ENCODE peak calls at places on chromosomes 1 and 21, in ten cellular contexts. T, Y, C, Q, X, V, J, E, L and M are unnamed samples.
A peak's percentile ranks its signal among the peaks of the same experiment; 100 is the strongest.

GRCh38 chr1:228650141-228650540 is 85.1 kb upstream of the RHOU start:
- DNase-seq in X (no peak), C (no peak), L (no peak), Q (no peak), V (no peak), T (no peak), Y (no peak), J (no peak), E (no peak), M (no peak)

GRCh38 chr21:45908536-45909237 is 72.9 kb upstream of the COL6A1 start:
- DNase-seq in T (no peak), L (no peak), E (no peak), J (no peak), C (no peak), X (no peak), V (no peak), Y (no peak), Q (no peak), M (no peak)

GRCh38 chr21:17461014-17461413 is 51.8 kb upstream of the CXADR start:
- DNase-seq in Y (no peak), E (no peak), V (no peak), X (no peak), J (no peak), Q (no peak), C (peak; percentile 46), T (peak; percentile 46), L (no peak), M (no peak)

GRCh38 chr1:103106426-103107321 is 1.6 kb downstream of the COL11A1 start:
- DNase-seq in V (peak; percentile 54), J (peak; percentile 79), Y (no peak), E (peak; percentile 25), X (peak; percentile 37), T (no peak), C (peak; percentile 59), L (peak; percentile 33), Q (peak; percentile 33), M (no peak)

GRCh38 chr1:231931146-231931545 is 304.6 kb downstream of the DISC1 start:
- DNase-seq in J (no peak), X (no peak), E (no peak), L (no peak), Q (no peak), T (no peak), Y (no peak), V (no peak), C (peak; percentile 20), M (no peak)

GRCh38 chr1:12434174-12434573 is 183.8 kb downstream of the DHRS3 start:
- DNase-seq in C (peak; percentile 74), J (no peak), Q (no peak), Y (no peak), X (no peak), T (peak; percentile 60), V (peak; percentile 5), E (no peak), L (no peak), M (peak; percentile 66)

GRCh38 chr1:16978589-16979474 is 1.6 kb downstream of the MFAP2 start:
- DNase-seq in X (no peak), T (peak; percentile 90), Q (no peak), C (no peak), Y (no peak), E (no peak), V (no peak), L (no peak), J (no peak), M (no peak)

GRCh38 chr1:110787328-110788071 is 85.4 kb upstream of the CD53 start:
- DNase-seq in X (no peak), C (no peak), Q (no peak), E (peak; percentile 82), V (no peak), J (no peak), Y (no peak), L (no peak), T (no peak), M (peak; percentile 7)

GRCh38 chr1:229893762-229894444 is 173.1 kb upstream of the GALNT2 start:
- DNase-seq in T (no peak), L (no peak), Y (no peak), E (no peak), X (no peak), Q (no peak), V (no peak), C (peak; percentile 78), J (no peak), M (no peak)

GRCh38 chr21:21385404-21385803 is 387.2 kb downstream of the NCAM2 start:
- DNase-seq in X (no peak), T (no peak), L (no peak), Q (no peak), V (no peak), Y (no peak), C (no peak), E (no peak), J (no peak), M (no peak)

GRCh38 chr1:241323510-241323909 is 33.5 kb downstream of the RGS7 start:
- DNase-seq in Q (peak; percentile 62), E (peak; percentile 7), L (peak; percentile 74), T (no peak), J (peak; percentile 45), Y (no peak), V (peak; percentile 44), X (no peak), C (peak; percentile 29), M (no peak)

GRCh38 chr1:34639701-34640100 is 115.1 kb upstream of the GJB5 start:
- DNase-seq in Y (no peak), E (no peak), J (no peak), L (no peak), V (no peak), X (no peak), T (no peak), Q (no peak), C (peak; percentile 4), M (no peak)

GRCh38 chr1:24897263-24898151 is 32.6 kb downstream of the RUNX3 start:
- DNase-seq in T (no peak), E (no peak), V (no peak), J (peak; percentile 32), Y (no peak), Q (no peak), X (no peak), C (no peak), L (no peak), M (no peak)

GRCh38 chr21:33265664-33266049 is 510 bp upstream of the IL10RB start:
- DNase-seq in J (no peak), X (no peak), E (peak; percentile 80), C (peak; percentile 43), L (peak; percentile 70), T (no peak), Q (no peak), Y (no peak), V (no peak), M (no peak)

GRCh38 chr1:22778842-22779520 is 68.3 kb downstream of the EPHB2 start:
- DNase-seq in C (no peak), X (no peak), E (no peak), Q (no peak), Y (no peak), L (no peak), V (no peak), T (no peak), J (no peak), M (no peak)

GRCh38 chr1:39047374-39048229 is 21.5 kb downstream of the NDUFS5 start:
- DNase-seq in J (peak; percentile 56), Q (no peak), Y (no peak), V (no peak), E (peak; percentile 37), X (no peak), C (peak; percentile 97), T (peak; percentile 83), L (no peak), M (no peak)

GRCh38 chr1:36889846-36890245 is 144.5 kb downstream of the GRIK3 start:
- DNase-seq in C (no peak), Q (no peak), X (no peak), T (no peak), E (no peak), Y (no peak), J (peak; percentile 24), V (no peak), L (no peak), M (no peak)

GRCh38 chr1:205648212-205648910 is 16.6 kb upstream of the ELK4 start:
- DNase-seq in Q (no peak), V (no peak), E (no peak), J (no peak), X (no peak), L (no peak), C (no peak), T (no peak), Y (no peak), M (no peak)

GRCh38 chr1:239906394-239906793 is 185.3 kb upstream of the FMN2 start:
- DNase-seq in C (no peak), J (no peak), T (no peak), Y (no peak), L (no peak), X (no peak), Q (no peak), E (no peak), V (no peak), M (no peak)

GRCh38 chr1:98932184-98932583 is 72.5 kb downstream of the PLPPR5 start:
- DNase-seq in Y (no peak), C (no peak), L (no peak), V (no peak), Q (no peak), E (no peak), X (no peak), T (no peak), J (no peak), M (no peak)

GRCh38 chr1:115179397-115179835 is 90.1 kb upstream of the TSPAN2 start:
- DNase-seq in V (no peak), J (peak; percentile 97), X (no peak), Q (no peak), L (no peak), C (peak; percentile 100), E (no peak), T (peak; percentile 91), Y (no peak), M (no peak)

GRCh38 chr1:98315309-98315708 is 346.2 kb upstream of the SNX7 start:
- DNase-seq in X (no peak), C (no peak), T (no peak), Y (no peak), V (no peak), L (no peak), Q (no peak), E (no peak), J (no peak), M (no peak)

GRCh38 chr21:37671381-37671780 is 244.9 kb downstream of the KCNJ6 start:
- DNase-seq in J (no peak), Y (no peak), E (no peak), V (no peak), L (no peak), C (no peak), Q (no peak), T (no peak), X (no peak), M (no peak)

GRCh38 chr21:18893411-18893810 is 489.8 kb upstream of the TMPRSS15 start:
- DNase-seq in J (no peak), C (no peak), Y (no peak), Q (no peak), L (no peak), V (no peak), E (no peak), X (no peak), T (no peak), M (no peak)

GRCh38 chr1:88371396-88371795 is 312.7 kb upstream of the PKN2 start:
- DNase-seq in E (no peak), Q (no peak), C (peak; percentile 13), Y (no peak), V (no peak), J (no peak), X (no peak), T (no peak), L (no peak), M (no peak)

GRCh38 chr1:168664069-168664834 is 64.8 kb downstream of the DPT start:
- DNase-seq in V (no peak), C (no peak), J (no peak), L (no peak), E (no peak), Q (no peak), T (no peak), Y (no peak), X (no peak), M (no peak)

GRCh38 chr1:183323849-183324683 is 94.1 kb downstream of the NMNAT2 start:
- DNase-seq in E (no peak), T (no peak), V (no peak), Y (no peak), J (no peak), C (no peak), Q (no peak), X (no peak), L (no peak), M (no peak)

GRCh38 chr1:4083171-4084052 is 183.3 kb upstream of the C1orf174 start:
- DNase-seq in Q (no peak), J (no peak), Y (no peak), X (no peak), T (no peak), V (no peak), L (no peak), E (no peak), C (no peak), M (no peak)